ENCODE peak calls at places on chromosome 1, in nine cellular contexts. P is tibial nerve, B is psoas muscle, D is HAP-1, Q is tibial artery, S is heart left ventricle, A is fibroblast of pulmonary artery, X is neural progenitor cell, N is foreskin fibroblast. V is an unnamed sample.

GRCh38 chr1:31447210-31447609 is 34.2 kb downstream of the SERINC2 start:
- DNase-seq in N (no peak), B (no peak), A (no peak), P (no peak), D (no peak), X (no peak), S (no peak), Q (no peak), V (no peak)

GRCh38 chr1:52414942-52415341 is 10.5 kb downstream of the PRPF38A start:
- DNase-seq in Q (no peak), D (no peak), A (no peak), P (no peak), N (no peak), B (no peak), S (no peak), X (no peak), V (no peak)

GRCh38 chr1:176720835-176721234 is 257.9 kb downstream of the PAPPA2 start:
- DNase-seq in P (no peak), N (no peak), B (no peak), X (no peak), Q (no peak), A (no peak), D (no peak), S (no peak), V (no peak)

GRCh38 chr1:174692313-174692712 is 244.5 kb downstream of the GPR52 start:
- DNase-seq in X (no peak), S (no peak), B (no peak), D (no peak), A (peak; percentile 48), Q (no peak), P (no peak), N (peak; percentile 13), V (no peak)

GRCh38 chr1:103509235-103509634 is 16.3 kb upstream of the RNPC3 start:
- DNase-seq in A (no peak), D (no peak), B (no peak), P (no peak), Q (no peak), X (no peak), S (no peak), N (no peak), V (no peak)

GRCh38 chr1:6030144-6030543 is 15.5 kb upstream of the KCNAB2 start:
- DNase-seq in B (no peak), A (no peak), N (no peak), Q (no peak), D (no peak), S (no peak), X (no peak), P (no peak), V (no peak)

GRCh38 chr1:154812911-154813816 is 56.9 kb downstream of the KCNN3 start:
- DNase-seq in D (peak; percentile 78), X (peak; percentile 47), B (no peak), A (peak; percentile 53), Q (no peak), P (no peak), S (peak; percentile 68), N (no peak), V (no peak)

GRCh38 chr1:224542783-224543440 is 73.2 kb upstream of the CNIH3 start:
- DNase-seq in B (no peak), Q (no peak), N (peak; percentile 99), D (no peak), A (peak; percentile 94), X (no peak), P (no peak), S (no peak), V (peak; percentile 16)

GRCh38 chr1:36008546-36009197 is 75.2 kb upstream of the TEKT2 start:
- DNase-seq in Q (no peak), A (peak; percentile 84), B (no peak), S (no peak), X (no peak), D (no peak), P (no peak), N (peak; percentile 5), V (no peak)

GRCh38 chr1:19869929-19870328 is 12.3 kb upstream of the OTUD3 start:
- DNase-seq in A (peak; percentile 62), N (no peak), S (no peak), D (no peak), P (no peak), Q (no peak), X (no peak), B (no peak), V (no peak)

GRCh38 chr1:33036051-33036525 is 595 bp downstream of the AK2 start:
- DNase-seq in A (no peak), N (no peak), B (no peak), Q (no peak), D (peak; percentile 33), X (peak; percentile 26), P (no peak), S (no peak), V (no peak)

GRCh38 chr1:146016891-146017290 is 4.6 kb downstream of the HJV start:
- DNase-seq in S (no peak), A (no peak), Q (no peak), D (no peak), B (no peak), P (no peak), X (no peak), N (peak; percentile 42), V (no peak)
- H3K4me3 ChIP-seq in S (no peak overlapping the region), A (no peak overlapping the region), Q (no peak overlapping the region), D (no peak overlapping the region), B (no peak overlapping the region), P (no peak overlapping the region), X (no peak overlapping the region), N (no peak overlapping the region), V (no peak overlapping the region)

DNA sequence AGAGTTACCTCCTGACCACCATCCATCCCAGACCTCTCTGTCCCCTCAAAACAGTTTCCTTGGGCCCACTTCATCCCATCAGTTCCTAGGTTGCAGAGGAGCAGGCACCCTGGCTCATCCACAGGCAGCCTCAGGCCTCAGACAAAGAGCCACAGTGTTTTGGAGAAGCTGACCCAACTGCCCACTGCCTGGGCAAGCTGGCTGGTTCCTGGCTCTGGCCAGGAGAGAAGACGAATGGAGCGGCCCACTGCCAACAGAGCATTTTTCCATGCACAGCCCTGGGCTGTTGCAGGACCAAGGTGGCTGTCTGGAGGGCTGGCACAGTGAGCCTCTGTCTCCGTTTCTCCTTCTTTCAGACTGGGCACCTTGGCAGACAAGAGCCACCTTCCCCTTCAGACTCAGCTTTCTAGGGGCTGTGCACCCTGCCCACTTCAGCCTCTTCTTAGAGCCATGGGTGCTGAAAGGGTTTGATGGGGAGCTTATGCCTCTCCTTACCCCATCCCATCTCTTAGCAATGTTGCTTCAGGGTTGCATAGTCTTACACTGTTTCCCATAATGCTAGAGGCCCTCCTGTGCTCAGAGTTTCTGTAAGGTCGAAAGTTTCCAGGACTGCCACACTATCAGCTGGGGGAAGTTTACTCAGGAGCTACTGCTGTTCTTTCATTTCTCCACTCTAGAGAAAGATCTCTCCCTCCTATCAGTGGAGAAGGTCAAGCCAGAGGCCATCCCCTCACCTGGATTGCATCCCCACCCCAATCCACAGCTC is 982 bp downstream of the FMOD start:
- DNase-seq in S (no peak), A (no peak), B (no peak), X (no peak), Q (no peak), D (no peak), N (no peak), P (no peak), V (no peak)
- H3K4me3 ChIP-seq in S (peak overlapping the region; percentile 17), A (no peak overlapping the region), B (peak overlapping the region; percentile 53), X (no peak overlapping the region), Q (peak overlapping the region; percentile 56), D (no peak overlapping the region), N (no peak overlapping the region), P (no peak overlapping the region), V (no peak overlapping the region)

DNA sequence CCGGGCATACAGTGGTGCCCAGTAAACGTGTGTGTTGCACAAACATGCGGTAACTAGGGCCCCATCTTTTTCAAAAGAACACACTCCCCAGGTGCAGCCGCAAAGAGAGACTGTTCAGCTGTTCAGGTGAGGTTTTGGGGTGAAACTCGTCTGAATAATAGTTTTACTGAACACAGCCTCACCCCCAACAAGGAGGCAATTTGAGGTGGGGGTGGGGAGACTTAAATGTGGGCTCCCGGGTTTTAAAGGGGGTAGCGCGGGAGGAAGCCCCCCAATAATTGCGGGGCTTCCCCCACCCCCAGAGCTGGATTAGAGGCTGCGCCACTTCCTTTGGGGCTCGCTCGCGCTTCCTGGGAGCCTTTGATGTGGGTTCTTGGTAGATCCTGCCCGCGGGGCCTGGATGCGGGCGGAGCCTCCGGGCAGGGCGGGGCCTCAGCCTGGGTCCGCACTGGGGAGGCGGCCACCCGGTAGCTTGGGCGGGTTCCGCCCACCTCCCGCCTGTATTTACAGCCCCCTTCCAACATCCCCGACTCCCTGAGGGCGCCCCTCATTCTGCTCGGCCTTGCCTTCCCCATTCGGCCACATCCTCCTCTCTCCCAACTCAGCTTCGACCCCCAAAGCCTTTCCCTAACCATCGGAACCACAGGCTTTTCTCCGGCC is 6.4 kb upstream of the EPHA2 start:
- DNase-seq in S (no peak), P (no peak), Q (no peak), B (no peak), X (peak; percentile 80), N (no peak), D (peak; percentile 68), A (no peak), V (no peak)
- H3K4me3 ChIP-seq in S (no peak overlapping the region), P (peak overlapping the region; percentile 14), Q (no peak overlapping the region), B (no peak overlapping the region), X (peak overlapping the region; percentile 31), N (no peak overlapping the region), D (no peak overlapping the region), A (no peak overlapping the region), V (no peak overlapping the region)

GRCh38 chr1:162006081-162006480 is 17.6 kb downstream of the OLFML2B start:
- DNase-seq in N (no peak), S (no peak), D (no peak), B (no peak), X (no peak), P (no peak), A (no peak), Q (no peak), V (no peak)

GRCh38 chr1:162004441-162004950 is 19.2 kb downstream of the OLFML2B start:
- DNase-seq in A (no peak), P (no peak), S (no peak), D (no peak), B (no peak), X (no peak), Q (no peak), N (no peak), V (no peak)

GRCh38 chr1:162003825-162004205 is 19.9 kb downstream of the OLFML2B start:
- DNase-seq in X (no peak), Q (peak; percentile 78), P (peak; percentile 37), B (peak; percentile 68), S (peak; percentile 39), D (no peak), A (peak; percentile 40), N (peak; percentile 78), V (no peak)

GRCh38 chr1:162000053-162000420 is 23.6 kb downstream of the OLFML2B start:
- DNase-seq in X (no peak), B (no peak), A (no peak), D (no peak), N (no peak), P (no peak), Q (no peak), S (no peak), V (no peak)

DNA sequence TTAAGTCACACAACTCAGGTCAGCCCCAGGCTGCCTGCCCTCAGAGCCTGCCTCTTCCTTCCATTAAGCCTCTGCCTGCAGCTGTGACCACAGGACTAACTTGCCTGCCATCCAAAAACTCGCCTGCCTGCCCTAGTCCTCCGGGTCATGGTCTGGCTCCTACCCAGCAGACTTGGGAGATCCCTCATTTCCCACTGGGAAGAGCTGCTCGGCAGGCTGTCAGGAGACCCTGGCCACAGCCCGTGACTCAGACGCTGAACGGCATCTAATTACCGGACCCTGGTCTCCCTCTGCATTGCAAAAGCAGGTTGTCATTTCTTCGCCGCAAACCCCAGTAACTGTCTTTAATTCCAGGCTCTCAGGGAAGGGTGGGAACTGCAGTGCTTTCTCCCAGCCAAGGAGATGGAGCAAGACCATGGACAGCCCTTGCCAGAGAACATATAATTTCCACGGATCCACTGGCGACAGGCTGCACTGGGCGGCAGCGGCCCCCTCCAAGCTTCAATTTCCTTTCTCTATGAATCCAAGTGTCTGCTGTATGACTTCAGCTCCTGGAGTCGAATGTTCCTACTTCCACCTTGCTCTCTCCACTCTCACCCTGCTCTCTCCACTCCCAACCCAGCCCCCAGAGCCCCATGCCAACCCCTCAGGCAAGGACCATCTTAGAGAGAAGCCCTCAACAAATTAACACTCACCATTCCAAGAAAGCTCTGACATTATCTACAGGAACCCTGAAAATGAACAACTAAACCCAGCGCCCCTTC is 20.4 kb downstream of the OLFML2B start:
- DNase-seq in B (peak; percentile 88), Q (peak; percentile 89), D (no peak), S (no peak), X (no peak), A (peak; percentile 44), N (peak; percentile 94), P (peak; percentile 54), V (no peak)
- H3K4me3 ChIP-seq in B (peak overlapping the region; percentile 46), Q (peak overlapping the region; percentile 25), D (no peak overlapping the region), S (peak overlapping the region; percentile 24), X (no peak overlapping the region), A (no peak overlapping the region), N (peak overlapping the region; percentile 29), P (no peak overlapping the region), V (no peak overlapping the region)

V was measured in BE2C.